ENCODE peak calls at places on chromosomes 5 and 9, in nine cellular contexts. L, X, Z, H, D, Y, W, O and U are unnamed samples.
A peak's percentile ranks its signal among the peaks of the same experiment; 100 is the strongest.

GRCh38 chr5:119389288-119390065 is 33.7 kb downstream of the TNFAIP8 start:
- DNase-seq in L (no peak), X (no peak), Z (peak; percentile 25), H (no peak), D (no peak), Y (no peak), W (no peak), O (no peak), U (no peak)

GRCh38 chr5:74325866-74326265 is 314.7 kb downstream of the ENC1 start:
- DNase-seq in L (no peak), X (no peak), Z (peak; percentile 16), H (no peak), D (no peak), Y (no peak), W (no peak), O (no peak), U (no peak)

GRCh38 chr9:136343884-136344269 is 16.5 kb downstream of the GPSM1 start:
- DNase-seq in L (no peak), X (no peak), Z (no peak), H (no peak), D (no peak), Y (no peak), W (no peak), O (no peak), U (no peak)

GRCh38 chr9:94922691-94923107 is 196.2 kb downstream of the AOPEP start:
- DNase-seq in L (no peak), X (no peak), Z (no peak), H (no peak), D (no peak), Y (no peak), W (no peak), O (peak; percentile 52), U (peak; percentile 94)

GRCh38 chr9:38432922-38433510 is 8.8 kb upstream of the IGFBPL1 start:
- DNase-seq in L (no peak), X (peak; percentile 55), Z (peak; percentile 31), H (no peak), D (no peak), Y (peak; percentile 17), W (no peak), O (peak; percentile 43), U (no peak)

GRCh38 chr5:126477281-126477680 is 54.1 kb downstream of the GRAMD2B start:
- DNase-seq in L (no peak), X (no peak), Z (no peak), H (no peak), D (no peak), Y (no peak), W (no peak), O (no peak), U (no peak)

GRCh38 chr9:124506931-124507879 is at the start of gene NR5A1:
- DNase-seq in L (peak; percentile 35), X (no peak), Z (no peak), H (no peak), D (no peak), Y (no peak), W (no peak), O (peak; percentile 42), U (no peak)

GRCh38 chr5:83430130-83431010 is 41.2 kb upstream of the VCAN start:
- DNase-seq in L (peak; percentile 62), X (peak; percentile 86), Z (peak; percentile 6), H (peak; percentile 67), D (peak; percentile 27), Y (no peak), W (peak; percentile 2), O (peak; percentile 61), U (no peak)

GRCh38 chr5:34586117-34586885 is 69.8 kb upstream of the RAI14 start:
- DNase-seq in L (no peak), X (no peak), Z (peak; percentile 74), H (no peak), D (no peak), Y (peak; percentile 55), W (no peak), O (peak; percentile 73), U (no peak)

GRCh38 chr5:170811719-170812118 is 28.2 kb downstream of the GABRP start:
- DNase-seq in L (no peak), X (no peak), Z (no peak), H (no peak), D (no peak), Y (no peak), W (no peak), O (no peak), U (no peak)

GRCh38 chr5:68149189-68149588 is 66.4 kb upstream of the PIK3R1 start:
- DNase-seq in L (peak; percentile 11), X (no peak), Z (no peak), H (no peak), D (no peak), Y (no peak), W (no peak), O (no peak), U (no peak)

GRCh38 chr5:89769975-89770374 is 639.6 kb downstream of the CETN3 start:
- DNase-seq in L (no peak), X (peak; percentile 4), Z (peak; percentile 4), H (no peak), D (no peak), Y (no peak), W (no peak), O (no peak), U (no peak)

GRCh38 chr9:123649909-123650308 is 280.0 kb downstream of the DENND1A start:
- DNase-seq in L (peak; percentile 17), X (no peak), Z (no peak), H (no peak), D (no peak), Y (no peak), W (no peak), O (no peak), U (no peak)

GRCh38 chr5:84430863-84431663 is 46.4 kb upstream of the EDIL3 start:
- DNase-seq in L (no peak), X (no peak), Z (no peak), H (no peak), D (no peak), Y (no peak), W (no peak), O (no peak), U (no peak)

GRCh38 chr5:154055225-154055624 is 16.5 kb downstream of the MFAP3 start:
- DNase-seq in L (no peak), X (no peak), Z (no peak), H (no peak), D (no peak), Y (no peak), W (no peak), O (no peak), U (no peak)

GRCh38 chr5:1509346-1510085 is 14.2 kb downstream of the LPCAT1 start:
- DNase-seq in L (no peak), X (no peak), Z (no peak), H (no peak), D (no peak), Y (no peak), W (no peak), O (no peak), U (peak; percentile 37)

GRCh38 chr5:172411423-172412111 is 42.8 kb downstream of the SH3PXD2B start:
- DNase-seq in L (no peak), X (no peak), Z (no peak), H (peak; percentile 57), D (no peak), Y (no peak), W (no peak), O (no peak), U (no peak)

GRCh38 chr9:71504636-71505035 is 263.7 kb downstream of the CEMIP2 start:
- DNase-seq in L (no peak), X (no peak), Z (peak; percentile 49), H (no peak), D (no peak), Y (no peak), W (no peak), O (no peak), U (no peak)

GRCh38 chr9:120399940-120400339 is 180.0 kb downstream of the CDK5RAP2 start:
- DNase-seq in L (no peak), X (no peak), Z (no peak), H (no peak), D (no peak), Y (no peak), W (no peak), O (no peak), U (no peak)